ENCODE peak calls at places on chromosomes 4 and X, in four cellular contexts. Q is K562, P is H1, R is HCT116. C is an unnamed sample.

GRCh38 chr4:99395595-99396364 is 39.4 kb downstream of the ADH7 start:
- DNase-seq in Q (no peak), P (no peak), R (no peak), C (no peak)

GRCh38 chrX:41085883-41086626 is 810 bp downstream of the USP9X start:
- DNase-seq in Q (peak; percentile 51), P (no peak), R (no peak), C (peak; percentile 30)

GRCh38 chr4:73053974-73054480 is 15.5 kb downstream of the COX18 start:
- DNase-seq in Q (no peak), P (no peak), R (no peak), C (no peak)

GRCh38 chr4:3415471-3416141 is 26.2 kb upstream of the HGFAC start:
- DNase-seq in Q (no peak), P (no peak), R (no peak), C (no peak)

GRCh38 chr4:37827802-37828321 is 1.4 kb downstream of the PGM2 start:
- DNase-seq in Q (no peak), P (no peak), R (no peak), C (no peak)

GRCh38 chr4:160351018-160351417 is 1248.1 kb downstream of the RAPGEF2 start:
- DNase-seq in Q (no peak), P (no peak), R (no peak), C (no peak)

GRCh38 chr4:6614701-6615230 is 25.7 kb upstream of the MRFAP1 start:
- DNase-seq in Q (no peak), P (no peak), R (no peak), C (no peak)

GRCh38 chr4:74410272-74410671 is 34.7 kb upstream of the AREG start:
- DNase-seq in Q (no peak), P (no peak), R (no peak), C (no peak)

GRCh38 chr4:184653650-184654049 is 4.1 kb downstream of the PRIMPOL start:
- DNase-seq in Q (no peak), P (no peak), R (no peak), C (no peak)

GRCh38 chrX:24478516-24478915 is 13.4 kb downstream of the PDK3 start:
- DNase-seq in Q (no peak), P (no peak), R (no peak), C (no peak)

GRCh38 chrX:20410540-20410939 is 143.8 kb upstream of the RPS6KA3 start:
- DNase-seq in Q (no peak), P (no peak), R (no peak), C (peak; percentile 49)

GRCh38 chrX:9189286-9189685 is 155.4 kb upstream of the FAM9B start:
- DNase-seq in Q (no peak), P (no peak), R (no peak), C (no peak)

GRCh38 chr4:54937501-54937900 is 187.9 kb downstream of the KDR start:
- DNase-seq in Q (no peak), P (no peak), R (no peak), C (no peak)

GRCh38 chr4:128579454-128579853 is 230.0 kb upstream of the JADE1 start:
- DNase-seq in Q (no peak), P (no peak), R (no peak), C (no peak)

GRCh38 chr4:48699470-48699869 is 80.6 kb downstream of the FRYL start:
- DNase-seq in Q (no peak), P (no peak), R (peak; percentile 16), C (peak; percentile 7)

GRCh38 chrX:33205321-33205720 is 6.0 kb downstream of the DMD start:
- DNase-seq in Q (no peak), P (no peak), R (no peak), C (no peak)

GRCh38 chrX:134512566-134512965 is 52.6 kb downstream of the HPRT1 start:
- DNase-seq in Q (no peak), P (no peak), R (peak; percentile 34), C (peak; percentile 25)

GRCh38 chr4:53520114-53520513 is 71.2 kb downstream of the LNX1 start:
- DNase-seq in Q (no peak), P (peak; percentile 31), R (no peak), C (no peak)

GRCh38 chr4:181372014-181372413 is 871.2 kb upstream of the TENM3 start:
- DNase-seq in Q (no peak), P (no peak), R (no peak), C (no peak)

GRCh38 chrX:153343674-153344073 is 9.7 kb downstream of the ZNF275 start:
- DNase-seq in Q (no peak), P (no peak), R (no peak), C (no peak)

GRCh38 chr4:131302108-131302507 is 1847.0 kb upstream of the PCDH10 start:
- DNase-seq in Q (no peak), P (peak; percentile 3), R (no peak), C (peak; percentile 2)

GRCh38 chrX:74343970-74344622 is 40.1 kb downstream of the ZCCHC13 start:
- DNase-seq in Q (peak; percentile 24), P (peak; percentile 27), R (peak; percentile 77), C (peak; percentile 60)

GRCh38 chrX:17768997-17769396 is 31.7 kb downstream of the SCML1 start:
- DNase-seq in Q (no peak), P (no peak), R (no peak), C (no peak)

GRCh38 chrX:17778984-17779383 is 41.7 kb downstream of the SCML1 start:
- DNase-seq in Q (no peak), P (no peak), R (no peak), C (no peak)

GRCh38 chrX:17769701-17770269 is 32.5 kb downstream of the SCML1 start:
- DNase-seq in Q (no peak), P (no peak), R (no peak), C (no peak)

GRCh38 chrX:17774053-17774452 is 36.8 kb downstream of the SCML1 start:
- DNase-seq in Q (no peak), P (no peak), R (no peak), C (no peak)

GRCh38 chrX:17773221-17773876 is 36.1 kb downstream of the SCML1 start:
- DNase-seq in Q (no peak), P (no peak), R (no peak), C (no peak)
- TF ChIP-seq FOSL1 in Q (no peak), P (no peak), R (no peak), C (no peak)

DNA sequence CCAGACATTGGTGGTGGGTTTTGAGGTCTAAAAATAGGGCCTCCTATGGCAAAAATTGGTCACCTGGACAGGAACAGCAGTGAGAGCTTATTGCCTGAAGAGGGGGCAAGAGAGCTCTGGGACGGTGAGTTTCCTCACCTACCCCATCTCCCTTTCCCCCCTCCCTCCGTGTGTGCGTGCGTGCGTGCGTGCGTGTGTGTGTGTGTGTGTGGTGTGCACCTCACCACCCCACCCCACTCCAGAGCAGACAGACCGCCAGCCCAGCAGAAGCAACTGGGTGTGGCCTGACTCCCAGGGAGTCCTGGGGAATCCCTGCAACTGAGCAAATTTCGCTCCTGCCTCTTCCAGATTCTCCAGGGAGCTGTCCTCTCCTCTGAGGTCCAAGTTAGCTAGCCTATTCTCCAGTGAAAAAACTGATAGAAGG is 44.7 kb downstream of the PRPS1 start:
- DNase-seq in Q (peak; percentile 70), P (no peak), R (peak; percentile 63), C (peak; percentile 28)
- TF ChIP-seq FOSL1 in Q (no peak), P (no peak), R (no peak), C (no peak)

GRCh38 chr4:110869862-110870577 is 247.1 kb upstream of the PITX2 start:
- DNase-seq in Q (no peak), P (no peak), R (peak; percentile 24), C (no peak)

GRCh38 chr4:110867981-110868380 is 245.1 kb upstream of the PITX2 start:
- DNase-seq in Q (no peak), P (no peak), R (no peak), C (no peak)

GRCh38 chr4:110869114-110869513 is 246.2 kb upstream of the PITX2 start:
- DNase-seq in Q (no peak), P (no peak), R (no peak), C (no peak)

GRCh38 chr4:110867251-110867960 is 244.5 kb upstream of the PITX2 start:
- DNase-seq in Q (no peak), P (no peak), R (no peak), C (no peak)

DNA sequence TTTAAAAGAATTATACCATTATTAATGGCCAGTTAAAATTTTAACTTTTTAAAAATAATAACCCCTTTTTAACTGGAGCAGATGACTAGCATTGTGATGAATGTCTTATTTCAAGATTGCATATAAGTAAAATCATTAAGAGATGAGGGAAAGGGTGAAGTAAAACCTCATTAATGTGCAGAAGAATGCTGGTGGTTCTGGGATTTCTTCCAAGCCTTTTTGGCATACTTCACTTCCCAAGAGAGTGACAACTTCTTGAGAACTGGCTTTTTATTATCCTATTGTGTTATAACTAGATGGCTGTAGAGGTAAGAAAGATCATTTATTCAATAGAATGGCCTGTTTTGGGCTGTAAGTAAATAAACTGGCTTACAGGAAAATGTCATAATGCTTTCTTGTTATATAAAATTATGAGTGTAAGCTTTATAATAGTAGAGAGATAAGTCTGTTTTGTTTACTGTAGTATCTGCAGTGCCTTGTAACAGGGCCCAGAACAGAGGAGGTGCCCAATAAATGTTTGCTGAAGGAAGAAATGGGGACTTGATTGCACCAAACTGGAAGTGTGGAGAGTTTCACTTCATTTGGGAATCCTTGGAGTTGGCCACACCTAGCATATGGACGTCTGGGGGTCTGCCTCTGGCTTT is 242.9 kb upstream of the PITX2 start:
- DNase-seq in Q (no peak), P (no peak), R (no peak), C (no peak)
- TF ChIP-seq FOSL1 in Q (no peak), P (no peak), R (no peak), C (no peak)

GRCh38 chr4:106529348-106530033 is 160.9 kb upstream of the GIMD1 start:
- DNase-seq in Q (no peak), P (no peak), R (peak; percentile 35), C (no peak)

GRCh38 chr4:106530034-106530361 is 161.4 kb upstream of the GIMD1 start:
- DNase-seq in Q (no peak), P (no peak), R (no peak), C (no peak)

DNA sequence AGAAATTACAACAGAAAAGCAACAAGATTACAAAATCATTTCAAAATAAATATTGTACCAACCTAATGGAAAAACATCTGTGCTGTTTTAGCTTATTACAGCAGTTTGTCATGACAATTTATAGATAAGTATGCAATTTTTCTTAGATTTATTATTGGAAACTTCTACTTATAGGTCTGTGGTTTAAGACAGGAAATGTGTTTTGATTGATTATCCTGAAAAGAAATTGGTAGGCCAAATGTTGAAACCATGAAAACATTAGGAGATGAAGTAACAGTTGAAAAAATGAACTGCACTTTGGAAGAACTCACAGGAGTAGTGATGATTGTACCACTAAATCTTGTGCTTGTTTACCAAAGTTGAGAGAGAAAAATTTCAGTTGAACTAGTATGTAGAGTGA is 162.2 kb upstream of the GIMD1 start:
- DNase-seq in Q (no peak), P (no peak), R (no peak), C (no peak)
- TF ChIP-seq FOSL1 in Q (no peak), P (no peak), R (no peak), C (no peak)

C was measured in HepG2.